ENCODE peak calls at places on chromosomes 7 and 10, in six cellular contexts. O is ecto neural progenitor cell; K is iris pigment epithelial cell; E is fibroblast of pulmonary artery; W is CD8-positive, alpha-beta T cell; H is memory B cell. D is an unnamed sample.

GRCh38 chr7:133794490-133794889 is 332.6 kb upstream of the LRGUK start:
- DNase-seq in O (no peak), K (no peak), E (peak), W (no peak), H (no peak), D (peak)

GRCh38 chr10:11046766-11047165 is 29.1 kb downstream of the CELF2 start:
- DNase-seq in O (no peak), K (no peak), E (peak), W (no peak), H (no peak), D (no peak)

GRCh38 chr7:192035-192649 is at the start of gene FAM20C:
- DNase-seq in O (peak), K (peak), E (peak), W (no peak), H (peak), D (peak)

GRCh38 chr7:42574693-42575084 is 337.2 kb downstream of the C7orf25 start:
- DNase-seq in O (no peak), K (no peak), E (peak), W (no peak), H (no peak), D (peak)

GRCh38 chr10:90136731-90137316 is 435.4 kb downstream of the KIF20B start:
- DNase-seq in O (no peak), K (peak), E (peak), W (no peak), H (no peak), D (no peak)

GRCh38 chr10:103839867-103840746 is 15.3 kb downstream of the SH3PXD2A start:
- DNase-seq in O (no peak), K (no peak), E (no peak), W (no peak), H (no peak), D (no peak)

GRCh38 chr7:47392241-47392759 is 189.6 kb downstream of the TNS3 start:
- DNase-seq in O (no peak), K (peak), E (peak), W (no peak), H (no peak), D (no peak)

GRCh38 chr7:123637203-123637602 is 18.5 kb upstream of the LMOD2 start:
- DNase-seq in O (no peak), K (no peak), E (no peak), W (no peak), H (no peak), D (no peak)

GRCh38 chr7:71480814-71481213 is 348.9 kb downstream of the GALNT17 start:
- DNase-seq in O (no peak), K (no peak), E (no peak), W (no peak), H (no peak), D (no peak)

GRCh38 chr7:158256091-158256816 is 331.4 kb downstream of the PTPRN2 start:
- DNase-seq in O (no peak), K (no peak), E (no peak), W (no peak), H (no peak), D (no peak)

GRCh38 chr7:36865019-36865418 is 140.7 kb upstream of the AOAH start:
- DNase-seq in O (no peak), K (no peak), E (no peak), W (no peak), H (no peak), D (no peak)

GRCh38 chr10:63758080-63758479 is 236.9 kb downstream of the REEP3 start:
- DNase-seq in O (no peak), K (peak), E (peak), W (no peak), H (no peak), D (no peak)

GRCh38 chr7:66629222-66629658 is 559 bp downstream of the KCTD7 start:
- DNase-seq in O (peak), K (no peak), E (no peak), W (no peak), H (no peak), D (peak)

GRCh38 chr10:126014309-126014708 is 117.9 kb downstream of the FANK1 start:
- DNase-seq in O (no peak), K (peak), E (peak), W (no peak), H (no peak), D (peak)

GRCh38 chr10:118106426-118106825 is 59.7 kb upstream of the RAB11FIP2 start:
- DNase-seq in O (no peak), K (peak), E (peak), W (no peak), H (no peak), D (peak)

GRCh38 chr10:126130291-126130710 is 233.9 kb downstream of the FANK1 start:
- DNase-seq in O (peak), K (no peak), E (peak), W (no peak), H (no peak), D (no peak)

GRCh38 chr10:56895306-56895705 is 534.2 kb upstream of the ZWINT start:
- DNase-seq in O (no peak), K (no peak), E (no peak), W (no peak), H (no peak), D (no peak)

GRCh38 chr10:94217431-94217830 is 145.3 kb downstream of the NOC3L start:
- DNase-seq in O (no peak), K (no peak), E (no peak), W (no peak), H (no peak), D (no peak)

GRCh38 chr10:102382871-102383270 is 12.6 kb upstream of the NFKB2 start:
- DNase-seq in O (no peak), K (no peak), E (no peak), W (no peak), H (no peak), D (no peak)

GRCh38 chr10:45558406-45558805 is 114.2 kb downstream of the ZFAND4 start:
- DNase-seq in O (no peak), K (no peak), E (no peak), W (no peak), H (no peak), D (no peak)

GRCh38 chr7:127654404-127655392 is 2.7 kb downstream of the SND1 start:
- DNase-seq in O (no peak), K (peak), E (no peak), W (no peak), H (no peak), D (no peak)

GRCh38 chr10:930415-931325 is 835 bp downstream of the LARP4B start:
- DNase-seq in O (peak), K (peak), E (peak), W (peak), H (peak), D (peak)

GRCh38 chr7:77954773-77955562 is 156.4 kb downstream of the PHTF2 start:
- DNase-seq in O (no peak), K (peak), E (peak), W (no peak), H (no peak), D (no peak)

GRCh38 chr7:137975223-137975622 is 26.7 kb downstream of the CREB3L2 start:
- DNase-seq in O (no peak), K (peak), E (peak), W (no peak), H (no peak), D (peak)

GRCh38 chr7:55120074-55120473 is 101.3 kb downstream of the EGFR start:
- DNase-seq in O (no peak), K (no peak), E (no peak), W (no peak), H (no peak), D (no peak)

GRCh38 chr7:45179666-45180065 is 22.1 kb downstream of the RAMP3 start:
- DNase-seq in O (no peak), K (no peak), E (no peak), W (no peak), H (no peak), D (no peak)

GRCh38 chr7:17477182-17477581 is 178.7 kb downstream of the AHR start:
- DNase-seq in O (no peak), K (no peak), E (no peak), W (no peak), H (no peak), D (no peak)

GRCh38 chr7:129209067-129209926 is 15.5 kb upstream of the AHCYL2 start:
- DNase-seq in O (no peak), K (no peak), E (no peak), W (no peak), H (no peak), D (no peak)

GRCh38 chr10:115606081-115606480 is 512.9 kb downstream of the ATRNL1 start:
- DNase-seq in O (no peak), K (peak), E (no peak), W (no peak), H (no peak), D (peak)

GRCh38 chr7:98210513-98211220 is 572 bp upstream of the BHLHA15 start:
- DNase-seq in O (peak), K (peak), E (peak), W (no peak), H (no peak), D (peak)

GRCh38 chr7:155871211-155871610 is 58.9 kb upstream of the SHH start:
- DNase-seq in O (peak), K (no peak), E (no peak), W (no peak), H (no peak), D (no peak)

GRCh38 chr10:51100221-51100620 is 25.9 kb downstream of the PRKG1 start:
- DNase-seq in O (no peak), K (peak), E (peak), W (no peak), H (no peak), D (no peak)

GRCh38 chr10:131469551-131469950 is 158.0 kb upstream of the TCERG1L start:
- DNase-seq in O (no peak), K (no peak), E (no peak), W (no peak), H (no peak), D (no peak)

GRCh38 chr10:67808706-67809105 is 29.3 kb downstream of the DNAJC12 start:
- DNase-seq in O (no peak), K (no peak), E (no peak), W (no peak), H (no peak), D (no peak)

D was measured in EL.